ENCODE peak calls at places on chromosomes 13 and 19, in five cellular contexts. One of them, this sample, is unnamed. For H3K4me1, the result is how much of the 10 kb centered on the place peaks cover.

GRCh38 chr13:114315074-114315785 is 927 bp downstream of the CHAMP1 start:
- DNase-seq in cardiac muscle cell: no peak
- DNase-seq in body of pancreas: no peak
- DNase-seq in aorta: no peak
- DNase-seq in neural progenitor cell: no peak
- DNase-seq in this sample: no peak

GRCh38 chr13:45316210-45316799 is 24.7 kb downstream of the TPT1 start:
- DNase-seq in cardiac muscle cell: no peak
- DNase-seq in body of pancreas: no peak
- DNase-seq in aorta: no peak
- DNase-seq in neural progenitor cell: no peak
- DNase-seq in this sample: no peak

GRCh38 chr13:96141032-96141431 is 51.1 kb downstream of the HS6ST3 start:
- DNase-seq in cardiac muscle cell: peak
- DNase-seq in body of pancreas: no peak
- DNase-seq in aorta: no peak
- DNase-seq in neural progenitor cell: peak
- DNase-seq in this sample: peak

GRCh38 chr13:113959198-113959597 is 14.7 kb downstream of the C13orf46 start:
- DNase-seq in cardiac muscle cell: no peak
- DNase-seq in body of pancreas: no peak
- DNase-seq in aorta: no peak
- DNase-seq in neural progenitor cell: no peak
- DNase-seq in this sample: no peak

GRCh38 chr13:27018882-27019281 is 152.7 kb downstream of the USP12 start:
- DNase-seq in cardiac muscle cell: no peak
- DNase-seq in body of pancreas: no peak
- DNase-seq in aorta: no peak
- DNase-seq in neural progenitor cell: no peak
- DNase-seq in this sample: no peak

GRCh38 chr19:30077851-30078355 is 135.9 kb downstream of the URI1 start:
- DNase-seq in cardiac muscle cell: no peak
- DNase-seq in body of pancreas: no peak
- DNase-seq in aorta: no peak
- DNase-seq in neural progenitor cell: no peak
- DNase-seq in this sample: no peak

GRCh38 chr13:30735025-30735967 is at the start of gene ALOX5AP:
- DNase-seq in cardiac muscle cell: no peak
- DNase-seq in body of pancreas: no peak
- DNase-seq in aorta: no peak
- DNase-seq in neural progenitor cell: no peak
- DNase-seq in this sample: no peak

GRCh38 chr19:44796701-44797115 is 12.2 kb upstream of the BCAM start:
- DNase-seq in cardiac muscle cell: peak
- DNase-seq in body of pancreas: peak
- DNase-seq in aorta: no peak
- DNase-seq in neural progenitor cell: peak
- DNase-seq in this sample: no peak

GRCh38 chr13:30299746-30300145 is 7.6 kb downstream of the KATNAL1 start:
- DNase-seq in cardiac muscle cell: no peak
- DNase-seq in body of pancreas: no peak
- DNase-seq in aorta: no peak
- DNase-seq in neural progenitor cell: no peak
- DNase-seq in this sample: no peak

GRCh38 chr19:3358919-3359849 is 7.2 kb upstream of the NFIC start:
- DNase-seq in cardiac muscle cell: peak
- DNase-seq in body of pancreas: peak
- DNase-seq in aorta: peak
- DNase-seq in neural progenitor cell: peak
- DNase-seq in this sample: peak

GRCh38 chr19:55552206-55552605 is 6.9 kb upstream of the SBK3 start:
- DNase-seq in cardiac muscle cell: no peak
- DNase-seq in body of pancreas: no peak
- DNase-seq in aorta: no peak
- DNase-seq in neural progenitor cell: no peak
- DNase-seq in this sample: no peak

GRCh38 chr19:17671906-17672305 is 16.2 kb downstream of the UNC13A start:
- DNase-seq in cardiac muscle cell: peak
- DNase-seq in body of pancreas: no peak
- DNase-seq in aorta: no peak
- DNase-seq in neural progenitor cell: peak
- DNase-seq in this sample: peak

GRCh38 chr13:92403606-92404005 is 823.0 kb upstream of the GPC6 start:
- DNase-seq in cardiac muscle cell: no peak
- DNase-seq in body of pancreas: no peak
- DNase-seq in aorta: no peak
- DNase-seq in neural progenitor cell: no peak
- DNase-seq in this sample: no peak

GRCh38 chr13:42656136-42656535 is 82.2 kb downstream of the TNFSF11 start:
- DNase-seq in cardiac muscle cell: peak
- DNase-seq in body of pancreas: no peak
- DNase-seq in aorta: no peak
- DNase-seq in neural progenitor cell: peak
- DNase-seq in this sample: no peak

GRCh38 chr19:18204394-18205179 is 745 bp upstream of the RAB3A start:
- DNase-seq in cardiac muscle cell: no peak
- DNase-seq in body of pancreas: peak
- DNase-seq in aorta: no peak
- DNase-seq in neural progenitor cell: peak
- DNase-seq in this sample: peak

GRCh38 chr19:34808566-34808965 is 35.6 kb upstream of the ZNF599 start:
- DNase-seq in cardiac muscle cell: peak
- DNase-seq in body of pancreas: no peak
- DNase-seq in aorta: no peak
- DNase-seq in neural progenitor cell: no peak
- DNase-seq in this sample: no peak

GRCh38 chr19:44927746-44928145 is 13.3 kb downstream of the APOC1 start:
- DNase-seq in cardiac muscle cell: peak
- DNase-seq in body of pancreas: no peak
- DNase-seq in aorta: no peak
- DNase-seq in neural progenitor cell: no peak
- DNase-seq in this sample: no peak

GRCh38 chr19:39405930-39406655 is 554 bp upstream of the ZFP36 start:
- DNase-seq in cardiac muscle cell: no peak
- DNase-seq in body of pancreas: no peak
- DNase-seq in aorta: no peak
- DNase-seq in neural progenitor cell: no peak
- DNase-seq in this sample: no peak

GRCh38 chr19:17775245-17775927 is 19.6 kb upstream of the B3GNT3 start:
- DNase-seq in cardiac muscle cell: peak
- DNase-seq in body of pancreas: peak
- DNase-seq in aorta: no peak
- DNase-seq in neural progenitor cell: peak
- DNase-seq in this sample: peak

GRCh38 chr19:676343-677105 is at the start of gene FSTL3:
- DNase-seq in cardiac muscle cell: peak
- DNase-seq in body of pancreas: no peak
- DNase-seq in aorta: peak
- DNase-seq in neural progenitor cell: peak
- DNase-seq in this sample: no peak

GRCh38 chr19:55537741-55538111 is 793 bp upstream of the SBK2 start:
- DNase-seq in cardiac muscle cell: no peak
- DNase-seq in body of pancreas: no peak
- DNase-seq in aorta: no peak
- DNase-seq in neural progenitor cell: peak
- DNase-seq in this sample: peak

GRCh38 chr19:49335071-49335783 is at the start of gene CD37:
- DNase-seq in cardiac muscle cell: no peak
- DNase-seq in body of pancreas: peak
- DNase-seq in aorta: peak
- DNase-seq in neural progenitor cell: no peak
- DNase-seq in this sample: no peak

GRCh38 chr13:99103536-99103935 is 97.1 kb upstream of the UBAC2 start:
- DNase-seq in cardiac muscle cell: peak
- DNase-seq in body of pancreas: no peak
- DNase-seq in aorta: no peak
- DNase-seq in neural progenitor cell: peak
- DNase-seq in this sample: peak

GRCh38 chr13:98957731-98958442 is 20.0 kb downstream of the DOCK9 start:
- DNase-seq in cardiac muscle cell: no peak
- DNase-seq in body of pancreas: no peak
- DNase-seq in aorta: no peak
- DNase-seq in neural progenitor cell: no peak
- DNase-seq in this sample: peak

GRCh38 chr13:101258071-101258470 is 158.2 kb downstream of the NALCN start:
- DNase-seq in cardiac muscle cell: peak
- DNase-seq in body of pancreas: no peak
- DNase-seq in aorta: no peak
- DNase-seq in neural progenitor cell: peak
- DNase-seq in this sample: peak

GRCh38 chr13:111962431-111962891 is 104.5 kb upstream of the SOX1 start:
- DNase-seq in cardiac muscle cell: no peak
- DNase-seq in body of pancreas: no peak
- DNase-seq in aorta: no peak
- DNase-seq in neural progenitor cell: no peak
- DNase-seq in this sample: no peak

GRCh38 chr19:17419154-17419490 is 725 bp upstream of the MVB12A start:
- DNase-seq in cardiac muscle cell: no peak
- DNase-seq in body of pancreas: no peak
- DNase-seq in aorta: no peak
- DNase-seq in neural progenitor cell: no peak
- DNase-seq in this sample: peak

GRCh38 chr19:43438291-43439162 is 23.8 kb downstream of the TEX101 start:
- DNase-seq in cardiac muscle cell: peak
- DNase-seq in body of pancreas: peak
- DNase-seq in aorta: no peak
- DNase-seq in neural progenitor cell: no peak
- DNase-seq in this sample: peak

GRCh38 chr13:65932587-65933239 is 1297.4 kb downstream of the PCDH9 start:
- DNase-seq in cardiac muscle cell: no peak
- DNase-seq in body of pancreas: no peak
- DNase-seq in aorta: no peak
- DNase-seq in neural progenitor cell: no peak
- DNase-seq in this sample: peak

GRCh38 chr19:512548-513365 is 5.5 kb downstream of the TPGS1 start:
- DNase-seq in cardiac muscle cell: no peak
- DNase-seq in body of pancreas: no peak
- DNase-seq in aorta: no peak
- DNase-seq in neural progenitor cell: no peak
- DNase-seq in this sample: no peak

GRCh38 chr13:20580257-20580656 is 13.3 kb downstream of the IFT88 start:
- DNase-seq in cardiac muscle cell: peak
- DNase-seq in body of pancreas: no peak
- DNase-seq in aorta: no peak
- DNase-seq in neural progenitor cell: no peak
- DNase-seq in this sample: no peak

GRCh38 chr19:46728693-46729339 is 11.9 kb upstream of the PRKD2 start:
- DNase-seq in cardiac muscle cell: peak
- DNase-seq in body of pancreas: peak
- DNase-seq in aorta: peak
- DNase-seq in neural progenitor cell: peak
- DNase-seq in this sample: peak

GRCh38 chr13:104414181-104414580 is 1348.0 kb upstream of the SLC10A2 start:
- DNase-seq in cardiac muscle cell: no peak
- DNase-seq in body of pancreas: no peak
- DNase-seq in aorta: no peak
- DNase-seq in neural progenitor cell: no peak
- DNase-seq in this sample: no peak

GRCh38 chr19:57803265-57803593 is 11.5 kb downstream of the ZNF552 start:
- DNase-seq in cardiac muscle cell: no peak
- DNase-seq in body of pancreas: no peak
- DNase-seq in aorta: no peak
- DNase-seq in neural progenitor cell: no peak
- DNase-seq in this sample: no peak

GRCh38 chr19:15313649-15314279 is 18.6 kb downstream of the BRD4 start:
- DNase-seq in cardiac muscle cell: no peak
- DNase-seq in body of pancreas: no peak
- DNase-seq in aorta: no peak
- DNase-seq in neural progenitor cell: no peak
- DNase-seq in this sample: no peak
- H3K4me1 ChIP-seq in cardiac muscle cell: under half
- H3K4me1 ChIP-seq in body of pancreas: half or more
- H3K4me1 ChIP-seq in aorta: under half
- H3K4me1 ChIP-seq in neural progenitor cell: under half
- H3K4me1 ChIP-seq in this sample: under half

GRCh38 chr13:23772717-23773116 is 116.5 kb downstream of the MIPEP start:
- DNase-seq in cardiac muscle cell: no peak
- DNase-seq in body of pancreas: no peak
- DNase-seq in aorta: no peak
- DNase-seq in neural progenitor cell: no peak
- DNase-seq in this sample: no peak

GRCh38 chr13:23776698-23777570 is 112.3 kb downstream of the MIPEP start:
- DNase-seq in cardiac muscle cell: peak
- DNase-seq in body of pancreas: no peak
- DNase-seq in aorta: no peak
- DNase-seq in neural progenitor cell: no peak
- DNase-seq in this sample: no peak

GRCh38 chr13:23778879-23779278 is 110.3 kb downstream of the MIPEP start:
- DNase-seq in cardiac muscle cell: peak
- DNase-seq in body of pancreas: no peak
- DNase-seq in aorta: no peak
- DNase-seq in neural progenitor cell: no peak
- DNase-seq in this sample: no peak

GRCh38 chr13:23777571-23777870 is 111.7 kb downstream of the MIPEP start:
- DNase-seq in cardiac muscle cell: no peak
- DNase-seq in body of pancreas: no peak
- DNase-seq in aorta: no peak
- DNase-seq in neural progenitor cell: no peak
- DNase-seq in this sample: no peak

GRCh38 chr13:23778007-23778687 is 111.1 kb downstream of the MIPEP start:
- DNase-seq in cardiac muscle cell: no peak
- DNase-seq in body of pancreas: no peak
- DNase-seq in aorta: no peak
- DNase-seq in neural progenitor cell: no peak
- DNase-seq in this sample: no peak
- H3K4me3 ChIP-seq in cardiac muscle cell: no peak
- H3K4me3 ChIP-seq in body of pancreas: no peak
- H3K4me3 ChIP-seq in aorta: no peak
- H3K4me3 ChIP-seq in neural progenitor cell: no peak
- H3K4me3 ChIP-seq in this sample: no peak

GRCh38 chr19:40605201-40605971 is 4.2 kb downstream of the LTBP4 start:
- DNase-seq in cardiac muscle cell: peak
- DNase-seq in body of pancreas: peak
- DNase-seq in aorta: peak
- DNase-seq in neural progenitor cell: peak
- DNase-seq in this sample: peak
- H3K4me1 ChIP-seq in cardiac muscle cell: under half
- H3K4me1 ChIP-seq in body of pancreas: half or more
- H3K4me1 ChIP-seq in aorta: under half
- H3K4me1 ChIP-seq in neural progenitor cell: under half
- H3K4me1 ChIP-seq in this sample: under half

GRCh38 chr19:36152886-36153525 is 759 bp upstream of the COX7A1 start:
- DNase-seq in cardiac muscle cell: no peak
- DNase-seq in body of pancreas: no peak
- DNase-seq in aorta: no peak
- DNase-seq in neural progenitor cell: no peak
- DNase-seq in this sample: no peak
- H3K4me3 ChIP-seq in cardiac muscle cell: no peak
- H3K4me3 ChIP-seq in body of pancreas: no peak
- H3K4me3 ChIP-seq in aorta: peak
- H3K4me3 ChIP-seq in neural progenitor cell: no peak
- H3K4me3 ChIP-seq in this sample: peak

GRCh38 chr19:11138659-11139526 is 16.7 kb downstream of the SPC24 start:
- DNase-seq in cardiac muscle cell: peak
- DNase-seq in body of pancreas: no peak
- DNase-seq in aorta: peak
- DNase-seq in neural progenitor cell: peak
- DNase-seq in this sample: peak
- H3K4me1 ChIP-seq in cardiac muscle cell: under half
- H3K4me1 ChIP-seq in body of pancreas: half or more
- H3K4me1 ChIP-seq in aorta: under half
- H3K4me1 ChIP-seq in neural progenitor cell: under half
- H3K4me1 ChIP-seq in this sample: under half